ENCODE peak calls at places on chromosomes 5 and 9, in five cellular contexts. P is GM12865, C is cardiac septum, U is GM03348, H is upper lobe of right lung. K is an unnamed sample.

GRCh38 chr9:88820055-88820454 is 171.2 kb upstream of the S1PR3 start:
- DNase-seq in P (no peak), C (no peak), U (no peak), H (no peak), K (no peak)

GRCh38 chr5:153372433-153373167 is 117.9 kb upstream of the GRIA1 start:
- DNase-seq in P (no peak), C (no peak), U (no peak), H (no peak), K (no peak)

GRCh38 chr5:77145666-77146065 is 58.6 kb upstream of the ZBED3 start:
- DNase-seq in P (no peak), C (no peak), U (peak), H (no peak), K (peak)

GRCh38 chr9:6426117-6426516 is 13.1 kb downstream of the UHRF2 start:
- DNase-seq in P (no peak), C (no peak), U (no peak), H (no peak), K (no peak)

GRCh38 chr9:77848428-77848827 is 183.2 kb downstream of the GNAQ start:
- DNase-seq in P (no peak), C (no peak), U (no peak), H (no peak), K (no peak)

GRCh38 chr9:113594484-113595299 is 131.2 kb downstream of the RGS3 start:
- DNase-seq in P (no peak), C (no peak), U (no peak), H (no peak), K (no peak)

GRCh38 chr5:95511606-95512005 is 43.2 kb downstream of the SKIC3 start:
- DNase-seq in P (no peak), C (no peak), U (no peak), H (no peak), K (no peak)

GRCh38 chr9:84819446-84819845 is 149.9 kb downstream of the NTRK2 start:
- DNase-seq in P (no peak), C (no peak), U (no peak), H (no peak), K (no peak)

GRCh38 chr5:107384256-107384655 is 286.5 kb downstream of the EFNA5 start:
- DNase-seq in P (no peak), C (no peak), U (no peak), H (no peak), K (no peak)

GRCh38 chr5:115936031-115936430 is 26.2 kb upstream of the LVRN start:
- DNase-seq in P (no peak), C (no peak), U (no peak), H (no peak), K (no peak)

GRCh38 chr9:8644571-8644970 is 845.0 kb upstream of the DMAC1 start:
- DNase-seq in P (no peak), C (no peak), U (no peak), H (no peak), K (no peak)

GRCh38 chr9:131530546-131530929 is 525 bp downstream of the UCK1 start:
- DNase-seq in P (peak), C (no peak), U (peak), H (peak), K (peak)

GRCh38 chr5:100726116-100726515 is 177.0 kb downstream of the ST8SIA4 start:
- DNase-seq in P (no peak), C (no peak), U (no peak), H (no peak), K (no peak)

GRCh38 chr5:65883461-65883860 is 42.9 kb upstream of the ERBIN start:
- DNase-seq in P (no peak), C (no peak), U (no peak), H (no peak), K (no peak)

GRCh38 chr5:158142182-158142581 is 283.2 kb upstream of the CLINT1 start:
- DNase-seq in P (no peak), C (no peak), U (peak), H (no peak), K (no peak)

GRCh38 chr5:172188893-172189692 is 1.1 kb upstream of the STK10 start:
- DNase-seq in P (no peak), C (peak), U (no peak), H (no peak), K (no peak)

GRCh38 chr5:146544232-146544631 is 28.2 kb upstream of the GPR151 start:
- DNase-seq in P (no peak), C (no peak), U (no peak), H (no peak), K (no peak)

GRCh38 chr9:5920860-5921328 is 30.2 kb downstream of the MLANA start:
- DNase-seq in P (peak), C (no peak), U (peak), H (no peak), K (no peak)

GRCh38 chr9:6049798-6050197 is 34.4 kb upstream of the RANBP6 start:
- DNase-seq in P (peak), C (no peak), U (peak), H (no peak), K (no peak)

GRCh38 chr5:139650689-139651501 is 2.7 kb downstream of the CXXC5 start:
- DNase-seq in P (peak), C (peak), U (peak), H (peak), K (peak)

GRCh38 chr9:34651876-34652602 is at the start of gene IL11RA:
- DNase-seq in P (peak), C (peak), U (peak), H (peak), K (peak)

GRCh38 chr9:111992523-111992922 is 95.9 kb downstream of the UGCG start:
- DNase-seq in P (peak), C (no peak), U (peak), H (no peak), K (peak)

GRCh38 chr9:95112436-95113280 is 204.9 kb downstream of the FANCC start:
- DNase-seq in P (no peak), C (no peak), U (no peak), H (peak), K (no peak)

GRCh38 chr9:37729499-37729898 is 24.1 kb upstream of the TRMT10B start:
- DNase-seq in P (no peak), C (peak), U (no peak), H (no peak), K (no peak)

GRCh38 chr5:155594270-155594669 is 580.7 kb downstream of the KIF4B start:
- DNase-seq in P (no peak), C (no peak), U (no peak), H (no peak), K (no peak)

GRCh38 chr9:134545213-134546211 is 96.1 kb upstream of the COL5A1 start:
- DNase-seq in P (no peak), C (no peak), U (peak), H (peak), K (peak)

GRCh38 chr9:85603920-85604319 is 137.8 kb downstream of the AGTPBP1 start:
- DNase-seq in P (no peak), C (no peak), U (no peak), H (no peak), K (no peak)

GRCh38 chr9:96391021-96391765 is 7.7 kb upstream of the SLC35D2 start:
- DNase-seq in P (no peak), C (no peak), U (no peak), H (no peak), K (peak)

GRCh38 chr5:176614805-176615478 is 5.0 kb upstream of the GPRIN1 start:
- DNase-seq in P (no peak), C (no peak), U (peak), H (no peak), K (peak)

GRCh38 chr9:131423171-131423581 is 29.3 kb downstream of the PRRC2B start:
- DNase-seq in P (peak), C (no peak), U (peak), H (no peak), K (peak)

GRCh38 chr5:170262061-170262764 is 29.4 kb downstream of the C5orf58 start:
- DNase-seq in P (no peak), C (no peak), U (no peak), H (no peak), K (no peak)

GRCh38 chr9:130820135-130820738 is 14.8 kb upstream of the ABL1 start:
- DNase-seq in P (no peak), C (no peak), U (no peak), H (no peak), K (no peak)

K was measured in AG08396.